ENCODE peak calls at places on chromosome 5, in eight cellular contexts. J is amniotic epithelial cell; L is stimulated activated naive CD4-positive, alpha-beta T cell; O is spleen; I is neural progenitor cell; Q is hypothalamus; K is tibial nerve; Z is effector CD4-positive, alpha-beta T cell. C is an unnamed sample.

GRCh38 chr5:159533197-159533596 is 202.9 kb upstream of the IL12B start:
- DNase-seq in J (peak), L (no peak), O (no peak), I (no peak), Q (no peak), K (no peak), Z (no peak), C (no peak)

GRCh38 chr5:57004800-57005199 is 52.9 kb upstream of the MIER3 start:
- DNase-seq in J (peak), L (no peak), O (no peak), I (no peak), Q (no peak), K (no peak), Z (no peak), C (no peak)

GRCh38 chr5:148666353-148666752 is 12.0 kb upstream of the HTR4 start:
- DNase-seq in J (no peak), L (no peak), O (no peak), I (peak), Q (no peak), K (no peak), Z (no peak), C (no peak)

GRCh38 chr5:64822329-64822728 is 53.6 kb downstream of the CWC27 start:
- DNase-seq in J (no peak), L (no peak), O (no peak), I (no peak), Q (no peak), K (no peak), Z (no peak), C (no peak)

GRCh38 chr5:131685514-131686171 is 50.6 kb upstream of the RAPGEF6 start:
- DNase-seq in J (peak), L (no peak), O (no peak), I (no peak), Q (no peak), K (no peak), Z (no peak), C (no peak)

GRCh38 chr5:111922344-111922743 is 165.3 kb upstream of the NREP start:
- DNase-seq in J (no peak), L (no peak), O (no peak), I (no peak), Q (no peak), K (no peak), Z (no peak), C (no peak)

GRCh38 chr5:108079754-108080153 is 302.1 kb downstream of the FBXL17 start:
- DNase-seq in J (peak), L (no peak), O (no peak), I (no peak), Q (no peak), K (no peak), Z (no peak), C (no peak)

GRCh38 chr5:173557123-173557903 is 59.1 kb downstream of the BOD1 start:
- DNase-seq in J (no peak), L (no peak), O (no peak), I (peak), Q (peak), K (no peak), Z (no peak), C (no peak)

GRCh38 chr5:167513383-167513782 is 778.1 kb upstream of the WWC1 start:
- DNase-seq in J (no peak), L (no peak), O (no peak), I (no peak), Q (no peak), K (no peak), Z (no peak), C (no peak)

GRCh38 chr5:175749591-175749990 is 91.7 kb downstream of the HRH2 start:
- DNase-seq in J (no peak), L (no peak), O (no peak), I (no peak), Q (no peak), K (no peak), Z (no peak), C (no peak)

GRCh38 chr5:156312897-156313680 is 13.9 kb upstream of the SGCD start:
- DNase-seq in J (no peak), L (no peak), O (no peak), I (no peak), Q (no peak), K (no peak), Z (no peak), C (no peak)

C was measured in T-helper 1 cell.